ENCODE peak calls at places on chromosomes 16 and 17, in four cellular contexts. S, W, U and R are unnamed samples. For H3K4me1, the result is how much of the 10 kb centered on the place peaks cover.

GRCh38 chr16:3690470-3690918 is 26.8 kb downstream of the TRAP1 start:
- DNase-seq in W (peak), U (peak), S (peak), R (peak)

GRCh38 chr16:51531271-51531670 is 380.2 kb upstream of the SALL1 start:
- DNase-seq in S (no peak), W (no peak), U (no peak), R (no peak)

GRCh38 chr17:19278729-19279128 is 41.6 kb downstream of the EPN2 start:
- DNase-seq in S (no peak), W (no peak), U (no peak), R (no peak)

GRCh38 chr17:34519286-34519685 is 60.1 kb upstream of the TMEM132E start:
- DNase-seq in W (no peak), U (no peak), S (peak), R (no peak)

GRCh38 chr17:76672270-76672851 is 28.8 kb upstream of the ST6GALNAC1 start:
- DNase-seq in S (no peak), W (no peak), U (peak), R (no peak)

GRCh38 chr17:17402558-17402957 is 74.2 kb upstream of the MED9 start:
- DNase-seq in U (peak), W (no peak), S (no peak), R (no peak)

GRCh38 chr17:4073983-4074830 is 68.6 kb downstream of the ZZEF1 start:
- DNase-seq in W (no peak), S (no peak), U (no peak), R (no peak)

GRCh38 chr16:89525146-89525913 is 17.1 kb downstream of the SPG7 start:
- DNase-seq in W (no peak), S (no peak), U (no peak), R (no peak)

GRCh38 chr16:49953090-49953489 is 71.9 kb upstream of the CNEP1R1 start:
- DNase-seq in S (no peak), W (no peak), U (no peak), R (no peak)

GRCh38 chr16:48284772-48285409 is 37.6 kb upstream of the ABCC11 start:
- DNase-seq in U (no peak), S (no peak), W (no peak), R (no peak)

GRCh38 chr17:2259769-2260536 is 43.6 kb downstream of the SMG6 start:
- DNase-seq in U (no peak), S (no peak), W (no peak), R (no peak)

GRCh38 chr17:81035389-81036127 is 607 bp downstream of the BAIAP2 start:
- DNase-seq in W (no peak), S (no peak), U (peak), R (no peak)

GRCh38 chr17:50638851-50639767 is 4.4 kb downstream of the ABCC3 start:
- DNase-seq in W (peak), U (peak), S (peak), R (peak)

GRCh38 chr17:60356947-60357346 is 35.0 kb downstream of the USP32 start:
- DNase-seq in S (no peak), W (no peak), U (no peak), R (no peak)

GRCh38 chr16:14196539-14196938 is 125.4 kb downstream of the MRTFB start:
- DNase-seq in S (no peak), U (no peak), W (no peak), R (no peak)

GRCh38 chr17:2124391-2124790 is 69.5 kb downstream of the HIC1 start:
- DNase-seq in S (no peak), W (no peak), U (no peak), R (no peak)

GRCh38 chr17:19010729-19011505 is 6.4 kb upstream of the FAM83G start:
- DNase-seq in W (no peak), U (peak), S (peak), R (no peak)

GRCh38 chr16:68146583-68146982 is 61.4 kb downstream of the NFATC3 start:
- DNase-seq in U (no peak), W (no peak), S (peak), R (no peak)

GRCh38 chr17:50507871-50508572 is at the start of gene MYCBPAP:
- DNase-seq in S (peak), U (peak), W (peak), R (peak)

GRCh38 chr17:80408872-80409271 is 6.1 kb upstream of the ENDOV start:
- DNase-seq in W (no peak), S (no peak), U (no peak), R (no peak)

GRCh38 chr17:48453447-48453846 is 23.4 kb upstream of the SKAP1 start:
- DNase-seq in U (no peak), S (no peak), W (no peak), R (no peak)

GRCh38 chr17:80938556-80938955 is 53.1 kb upstream of the CHMP6 start:
- DNase-seq in U (no peak), S (no peak), W (no peak), R (no peak)

GRCh38 chr16:48499822-48500440 is 110.0 kb downstream of the N4BP1 start:
- DNase-seq in S (peak), U (peak), W (no peak), R (no peak)

GRCh38 chr16:309476-309875 is 26.5 kb downstream of the PDIA2 start:
- DNase-seq in W (no peak), U (no peak), S (no peak), R (no peak)

GRCh38 chr16:69131167-69131748 is 1.1 kb downstream of the CHTF8 start:
- DNase-seq in W (no peak), U (no peak), S (peak), R (no peak)

GRCh38 chr16:21645261-21645721 is 7.1 kb downstream of the IGSF6 start:
- DNase-seq in S (no peak), W (no peak), U (no peak), R (no peak)

GRCh38 chr16:24540575-24541240 is 1.3 kb downstream of the RBBP6 start:
- DNase-seq in W (no peak), U (peak), S (peak), R (no peak)

GRCh38 chr17:80956321-80957190 is 35.1 kb upstream of the CHMP6 start:
- DNase-seq in U (no peak), S (no peak), W (no peak), R (no peak)

GRCh38 chr16:30721606-30722005 is 22.6 kb downstream of the SRCAP start:
- DNase-seq in U (peak), W (no peak), S (no peak), R (no peak)

GRCh38 chr17:5619088-5619740 is 34.9 kb upstream of the NLRP1 start:
- DNase-seq in U (no peak), W (no peak), S (no peak), R (no peak)

GRCh38 chr16:49036126-49036525 is 245.5 kb downstream of the CBLN1 start:
- DNase-seq in U (no peak), S (no peak), W (no peak), R (no peak)

GRCh38 chr17:1074886-1075665 is 78.1 kb downstream of the TIMM22 start:
- DNase-seq in U (no peak), S (no peak), W (no peak), R (no peak)

GRCh38 chr16:1825381-1825863 is 1.2 kb downstream of the HAGH start:
- DNase-seq in W (no peak), U (no peak), S (no peak), R (no peak)
- H3K27ac ChIP-seq in W (peak), U (no peak), S (no peak), R (peak)

GRCh38 chr16:7313170-7313569 is 19.5 kb upstream of the RBFOX1 start:
- DNase-seq in S (peak), W (no peak), U (peak), R (no peak)
- TF ChIP-seq CTCF in S (peak), W (no peak), U (peak), R (no peak)

GRCh38 chr17:42313773-42314566 is 25.7 kb downstream of the STAT5A start:
- DNase-seq in W (no peak), U (no peak), S (no peak), R (no peak)
- H3K4me1 ChIP-seq in W (under half), U (under half), S (under half), R (under half)

GRCh38 chr17:57481901-57482300 is 225.6 kb downstream of the MSI2 start:
- DNase-seq in S (peak), W (no peak), U (peak), R (no peak)
- H3K27ac ChIP-seq in S (no peak), W (peak), U (no peak), R (peak)

DNA sequence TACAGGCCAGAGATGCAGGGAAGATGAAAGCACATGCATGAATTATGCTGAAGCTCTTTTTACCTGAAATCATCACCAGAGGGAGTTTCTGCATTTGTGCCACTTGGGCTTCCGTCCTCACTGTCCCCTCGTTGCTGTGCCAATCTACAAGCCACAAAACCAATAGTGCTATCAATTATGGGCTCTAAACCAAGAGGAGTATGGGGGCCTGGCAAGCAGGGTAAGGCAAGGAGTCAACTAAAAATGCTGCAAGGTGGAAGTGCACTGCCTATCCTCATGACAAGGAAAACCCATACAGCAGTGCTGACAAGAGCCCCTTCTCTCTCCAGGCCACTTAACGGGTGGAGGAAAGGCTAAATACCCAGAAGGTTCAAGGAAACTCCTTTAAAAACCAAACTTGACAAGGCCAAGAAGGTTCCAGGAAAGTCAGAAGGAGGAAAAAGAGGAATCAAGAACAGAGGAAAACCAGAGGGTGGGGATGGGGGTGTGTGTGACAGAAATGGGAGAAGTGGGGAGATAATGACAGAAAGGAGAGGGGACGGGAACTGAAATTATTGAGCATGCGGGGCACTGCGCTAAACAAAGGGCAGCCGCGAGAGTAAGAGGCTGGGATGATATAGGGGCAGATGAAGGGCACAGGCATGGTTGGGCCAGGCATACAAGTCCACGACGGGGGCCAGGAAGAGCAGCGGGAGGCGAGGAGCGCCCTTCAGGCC is 674 bp downstream of the C17orf75 start:
- DNase-seq in W (no peak), S (peak), U (peak), R (no peak)
- TF ChIP-seq CTCF in W (no peak), S (peak), U (peak), R (no peak)

GRCh38 chr17:8188408-8188839 is 1.6 kb downstream of the BORCS6 start:
- DNase-seq in S (no peak), U (no peak), W (no peak), R (no peak)
- H3K4me1 ChIP-seq in S (under half), U (under half), W (under half), R (under half)

DNA sequence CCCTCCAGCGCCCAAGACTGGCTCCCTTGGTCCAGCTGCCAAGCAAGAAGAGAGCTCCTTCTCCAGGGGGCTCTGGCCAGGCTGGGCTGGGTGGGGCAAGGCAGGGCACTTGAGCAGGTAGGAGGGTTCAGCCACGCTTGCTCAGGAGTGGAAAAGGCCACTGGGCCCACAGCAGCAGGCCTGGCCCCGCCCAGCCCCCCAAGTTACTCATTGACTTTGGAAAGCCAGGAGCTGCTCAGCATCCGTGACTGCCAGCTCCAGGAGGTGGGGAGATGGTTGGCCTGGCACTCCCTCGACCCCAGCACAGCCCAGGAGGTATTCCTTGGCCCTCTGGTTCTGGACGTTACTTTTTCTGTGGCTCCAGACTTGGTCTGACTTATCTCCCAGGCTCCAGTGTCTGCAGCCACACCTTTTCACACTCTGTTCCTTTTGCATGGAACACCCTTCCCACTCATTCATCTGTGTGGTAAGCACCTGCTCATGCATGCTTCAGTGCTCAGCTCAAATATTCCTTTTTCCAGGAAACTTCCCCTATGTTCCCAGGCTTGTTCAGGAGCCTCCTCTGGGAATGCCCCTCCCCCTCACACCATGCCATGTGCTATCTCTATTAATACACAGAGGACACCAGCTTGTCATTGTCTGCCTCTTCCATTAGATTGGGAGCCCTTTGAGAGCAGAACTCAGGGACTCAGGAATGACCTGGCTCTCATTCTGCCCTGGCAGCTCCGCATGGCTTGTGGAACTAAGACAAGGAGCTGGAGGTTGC is at the start of gene CDH16:
- DNase-seq in S (no peak), W (no peak), U (no peak), R (no peak)
- H3K27ac ChIP-seq in S (peak), W (peak), U (no peak), R (no peak)

GRCh38 chr16:12426122-12426521 is 377.6 kb downstream of the CPPED1 start:
- DNase-seq in W (no peak), S (no peak), U (no peak), R (no peak)

GRCh38 chr16:12420661-12421209 is 383.0 kb downstream of the CPPED1 start:
- DNase-seq in W (no peak), U (peak), S (no peak), R (no peak)

GRCh38 chr16:12423151-12423550 is 380.5 kb downstream of the CPPED1 start:
- DNase-seq in U (no peak), S (no peak), W (no peak), R (no peak)

GRCh38 chr16:12421688-12422087 is 382.0 kb downstream of the CPPED1 start:
- DNase-seq in S (no peak), U (no peak), W (no peak), R (no peak)

GRCh38 chr16:12425134-12425941 is 378.3 kb downstream of the CPPED1 start:
- DNase-seq in S (peak), U (no peak), W (no peak), R (no peak)
- TF ChIP-seq CTCF in S (no peak), U (no peak), W (no peak), R (no peak)